ENCODE peak calls at places on chromosome 2, in eight cellular contexts. K is HCT116, O is HL-60, H is transverse colon, L is upper lobe of left lung, S is GM23338, F is H1, M is GM12878. Q is an unnamed sample.

GRCh38 chr2:145186303-145186702 is 666.4 kb upstream of the ZEB2 start:
- DNase-seq in S (peak; percentile 76), O (no peak), M (no peak), K (no peak), H (no peak), F (no peak), L (no peak), Q (no peak)

GRCh38 chr2:55147041-55147440 is 85.1 kb downstream of the CLHC1 start:
- DNase-seq in L (no peak), F (no peak), H (no peak), K (no peak), S (no peak), O (no peak), M (no peak), Q (no peak)

GRCh38 chr2:234885113-234885512 is 66.7 kb upstream of the SH3BP4 start:
- DNase-seq in K (no peak), S (peak; percentile 70), H (no peak), L (no peak), F (no peak), M (no peak), O (no peak), Q (no peak)

GRCh38 chr2:92073036-92073814 is 2798.0 kb upstream of the TEKT4 start:
- DNase-seq in F (no peak), O (no peak), L (no peak), M (no peak), H (peak; percentile 1), K (no peak), S (no peak), Q (peak; percentile 47)

GRCh38 chr2:10273215-10274175 is 29.2 kb upstream of the HPCAL1 start:
- DNase-seq in F (no peak), L (peak; percentile 14), O (no peak), M (no peak), S (no peak), H (peak; percentile 5), K (no peak), Q (peak; percentile 41)

GRCh38 chr2:15931514-15931870 is 8.9 kb upstream of the MYCN start:
- DNase-seq in K (no peak), S (no peak), L (no peak), O (no peak), H (no peak), F (no peak), M (no peak), Q (no peak)

GRCh38 chr2:217973008-217973787 is 29.6 kb downstream of the TNS1 start:
- DNase-seq in H (no peak), M (no peak), S (no peak), L (peak; percentile 10), O (no peak), K (no peak), F (no peak), Q (no peak)

GRCh38 chr2:84844141-84844540 is 36.7 kb downstream of the TRABD2A start:
- DNase-seq in O (no peak), M (no peak), F (no peak), S (no peak), K (no peak), H (no peak), L (no peak), Q (no peak)

GRCh38 chr2:212711851-212712250 is 173.2 kb upstream of the ERBB4 start:
- DNase-seq in M (no peak), F (no peak), S (no peak), H (no peak), L (no peak), O (no peak), K (no peak), Q (no peak)
- TF ChIP-seq POLR2AphosphoS5 in M (no peak), F (no peak), S (no peak), H (no peak), L (no peak), O (no peak), K (no peak), Q (no peak)

DNA sequence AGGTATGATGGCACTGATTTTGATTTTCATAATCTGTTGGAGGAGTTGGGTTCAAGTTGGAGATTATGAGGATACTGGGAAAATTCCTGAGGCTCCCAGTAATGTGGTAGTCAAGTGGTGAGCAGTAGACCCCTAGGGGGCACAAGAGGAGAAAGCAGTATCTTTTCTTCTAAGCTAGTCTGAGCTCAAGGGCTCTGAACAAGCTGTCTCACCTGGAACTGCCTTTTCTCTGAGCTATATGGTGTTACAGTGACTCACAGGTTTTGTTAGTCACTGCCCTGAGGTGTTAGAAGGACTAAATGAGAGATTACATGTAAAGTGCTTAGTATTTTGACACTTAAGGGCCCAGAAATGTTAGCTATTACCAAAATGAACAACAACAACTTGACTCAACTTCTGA is 42.2 kb downstream of the CD302 start:
- DNase-seq in L (no peak), K (peak; percentile 75), M (no peak), S (peak; percentile 79), F (peak; percentile 25), O (no peak), H (no peak), Q (no peak)
- TF ChIP-seq CTCF in L (no peak), K (peak; percentile 50), M (peak; percentile 17), S (peak; percentile 67), F (peak; percentile 79), O (no peak), H (no peak), Q (no peak)

DNA sequence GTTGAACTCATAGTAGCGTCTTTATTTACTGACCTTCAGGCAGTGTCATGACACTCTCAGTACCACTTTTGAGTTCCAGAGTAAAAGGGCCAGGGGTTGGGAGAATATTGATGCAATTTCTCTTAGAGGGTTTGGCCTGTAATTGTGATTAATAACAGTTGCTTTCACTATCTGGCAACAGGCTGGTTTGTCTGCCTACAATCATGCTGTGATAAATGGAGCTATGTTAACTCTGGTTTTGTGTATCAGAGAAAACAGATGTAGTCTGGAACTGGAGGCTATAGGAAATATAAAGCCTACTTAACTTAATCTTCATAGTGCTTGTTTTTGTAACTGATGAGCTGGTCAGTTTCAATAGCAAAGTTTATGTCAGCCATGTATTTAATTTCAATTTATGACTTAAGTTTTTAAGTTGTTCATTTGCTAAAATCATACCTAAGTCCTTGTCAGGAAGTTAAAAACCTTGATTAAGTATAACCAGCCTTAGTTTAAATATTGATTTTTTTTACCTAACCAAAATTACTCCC is 138.0 kb downstream of the AGPS start:
- DNase-seq in L (no peak), M (no peak), F (no peak), O (no peak), S (no peak), K (no peak), H (no peak), Q (no peak)
- TF ChIP-seq POLR2AphosphoS5 in L (no peak), M (no peak), F (no peak), O (no peak), S (no peak), K (no peak), H (no peak), Q (no peak)

GRCh38 chr2:201116959-201117734 is 1.2 kb downstream of the CFLAR start:
- DNase-seq in M (no peak), S (peak; percentile 58), O (peak; percentile 65), H (peak; percentile 65), K (peak; percentile 59), F (no peak), L (peak; percentile 82), Q (peak; percentile 67)
- TF ChIP-seq CTCF in M (peak; percentile 41), S (no peak), O (no peak), H (peak; percentile 72), K (peak; percentile 34), F (no peak), L (no peak), Q (peak; percentile 56)

DNA sequence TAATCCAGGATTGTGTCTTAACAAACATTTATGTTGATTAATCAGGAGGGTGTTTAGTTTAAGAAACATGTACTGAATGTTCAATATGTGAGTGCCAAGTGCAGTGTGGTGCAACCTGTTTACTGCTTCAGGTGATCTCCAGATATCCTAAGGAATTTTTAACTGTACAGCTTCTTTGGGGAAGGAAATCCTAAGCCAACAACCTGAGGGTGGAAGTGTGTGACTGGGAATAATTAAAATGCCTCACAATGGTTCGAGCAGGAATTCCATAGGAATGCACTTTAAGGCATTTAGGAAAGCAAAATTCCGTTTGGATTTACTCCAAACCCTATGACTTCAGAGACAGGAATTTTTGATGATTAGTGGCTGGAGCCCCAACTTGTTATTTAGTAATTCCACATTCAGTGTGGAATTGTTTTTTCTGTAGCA is 16.4 kb downstream of the CRIM1 start:
- DNase-seq in F (no peak), O (no peak), K (no peak), H (no peak), M (no peak), S (peak; percentile 80), L (peak; percentile 33), Q (no peak)
- TF ChIP-seq POLR2AphosphoS5 in F (no peak), O (no peak), K (no peak), H (no peak), M (no peak), S (no peak), L (no peak), Q (no peak)

GRCh38 chr2:35033748-35034147 is 1321.8 kb upstream of the CRIM1 start:
- DNase-seq in L (no peak), O (no peak), F (no peak), S (no peak), M (no peak), K (no peak), H (no peak), Q (no peak)

GRCh38 chr2:35035883-35036282 is 1319.7 kb upstream of the CRIM1 start:
- DNase-seq in M (no peak), K (no peak), O (no peak), L (no peak), H (no peak), S (peak; percentile 14), F (no peak), Q (no peak)
- TF ChIP-seq CTCF in M (no peak), K (no peak), O (no peak), L (no peak), H (no peak), S (peak; percentile 60), F (peak; percentile 24), Q (no peak)

DNA sequence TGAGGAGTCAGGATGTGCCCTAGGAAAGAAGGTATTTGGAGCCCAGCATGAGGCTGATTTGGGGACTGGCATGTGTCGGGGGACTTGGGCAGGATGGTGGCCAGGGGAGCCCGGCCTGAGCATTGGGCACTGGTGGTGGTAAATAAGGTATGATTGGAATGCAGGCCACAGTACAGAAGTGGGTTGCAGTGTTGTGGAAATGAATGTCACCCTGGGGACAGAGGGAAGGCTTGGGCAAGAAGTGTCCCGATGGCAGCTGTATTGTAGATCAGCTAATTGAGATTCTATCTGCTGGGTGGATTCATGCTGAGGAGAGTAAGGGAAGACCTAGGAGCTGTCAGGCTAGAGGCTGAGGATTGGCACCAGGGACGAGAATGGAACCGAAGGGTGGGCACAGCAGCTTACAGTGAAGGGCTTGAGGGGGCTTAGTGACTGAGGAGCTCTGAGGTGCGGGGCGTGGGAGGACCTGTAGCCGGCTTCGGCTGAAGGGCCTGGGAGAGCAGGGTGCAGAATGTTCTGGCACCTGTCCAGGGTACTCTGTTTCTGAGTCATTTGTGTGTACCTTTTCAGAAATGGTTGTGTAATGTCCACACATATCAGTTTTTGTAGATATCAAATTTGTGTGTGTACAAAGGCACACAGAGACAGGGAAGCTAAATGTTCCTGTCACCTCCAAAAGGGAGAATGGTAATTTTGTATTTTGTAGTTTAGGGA is 170.2 kb downstream of the PRKCE start:
- DNase-seq in H (peak; percentile 69), F (no peak), M (no peak), S (no peak), O (no peak), K (peak; percentile 23), L (peak; percentile 90), Q (peak; percentile 68)
- TF ChIP-seq POLR2AphosphoS5 in H (peak; percentile 47), F (no peak), M (no peak), S (no peak), O (no peak), K (no peak), L (peak; percentile 35), Q (peak; percentile 11)